ENCODE peak calls at places on chromosomes 12 and 14, in nine cellular contexts. Q is GM10248, G is adrenal gland, U is fibroblast of pulmonary artery, E is AG04450, K is lower leg skin, D is psoas muscle, F is cardiac fibroblast, X is AG04449. R is an unnamed sample.

GRCh38 chr12:124524231-124524925 is 43.0 kb downstream of the NCOR2 start:
- DNase-seq in G (no peak), K (no peak), X (no peak), F (peak), D (no peak), U (peak), Q (no peak), E (peak), R (no peak)

GRCh38 chr12:50333441-50333840 is 50.1 kb upstream of the LIMA1 start:
- DNase-seq in G (no peak), K (no peak), Q (no peak), D (no peak), U (no peak), E (no peak), X (peak), F (no peak), R (no peak)

GRCh38 chr12:62582065-62582366 is 115.4 kb downstream of the MON2 start:
- DNase-seq in G (no peak), E (no peak), K (no peak), U (no peak), D (no peak), F (no peak), Q (no peak), X (no peak), R (no peak)

GRCh38 chr14:25116607-25117006 is 66.7 kb upstream of the STXBP6 start:
- DNase-seq in K (no peak), D (no peak), F (peak), E (no peak), G (no peak), U (no peak), X (no peak), Q (no peak), R (no peak)

GRCh38 chr14:104547998-104548700 is 31.4 kb upstream of the C14orf180 start:
- DNase-seq in D (no peak), E (no peak), G (no peak), U (no peak), K (no peak), Q (no peak), F (no peak), X (no peak), R (no peak)

GRCh38 chr14:50263321-50263720 is 31.9 kb upstream of the SOS2 start:
- DNase-seq in K (no peak), Q (no peak), U (no peak), X (no peak), D (no peak), E (no peak), F (no peak), G (no peak), R (no peak)

GRCh38 chr12:61525331-61525730 is 734.9 kb upstream of the USP15 start:
- DNase-seq in F (no peak), U (no peak), K (no peak), Q (no peak), G (no peak), D (no peak), E (no peak), X (no peak), R (no peak)

GRCh38 chr14:21723431-21724045 is 49.9 kb upstream of the OR4E1 start:
- DNase-seq in D (no peak), U (peak), Q (peak), F (peak), K (no peak), G (no peak), E (no peak), X (no peak), R (peak)

GRCh38 chr12:62933871-62934798 is 815 bp downstream of the PPM1H start:
- DNase-seq in G (peak), K (no peak), U (peak), E (no peak), F (peak), Q (peak), D (peak), X (no peak), R (peak)

GRCh38 chr14:76514599-76514998 is 138.7 kb downstream of the ESRRB start:
- DNase-seq in G (peak), U (peak), X (no peak), K (no peak), F (peak), D (no peak), E (no peak), Q (peak), R (peak)

GRCh38 chr12:131389051-131390013 is 321.6 kb upstream of the SFSWAP start:
- DNase-seq in G (no peak), U (no peak), X (no peak), D (no peak), E (no peak), Q (no peak), F (no peak), K (no peak), R (no peak)

GRCh38 chr14:26174395-26174794 is 423.4 kb downstream of the NOVA1 start:
- DNase-seq in K (no peak), G (no peak), F (peak), D (no peak), Q (no peak), U (no peak), X (no peak), E (no peak), R (no peak)

GRCh38 chr12:114671664-114672476 is 12.1 kb downstream of the TBX3 start:
- DNase-seq in G (peak), D (no peak), X (no peak), K (no peak), E (no peak), U (no peak), Q (no peak), F (peak), R (no peak)

GRCh38 chr14:36662543-36663403 is 1.1 kb downstream of the PAX9 start:
- DNase-seq in X (no peak), E (no peak), D (peak), Q (peak), K (no peak), F (no peak), U (no peak), G (no peak), R (peak)

GRCh38 chr14:72549026-72549425 is 344.9 kb downstream of the DPF3 start:
- DNase-seq in U (no peak), Q (no peak), G (no peak), F (no peak), K (no peak), E (no peak), X (no peak), D (no peak), R (no peak)

GRCh38 chr14:49957089-49957852 is 64.4 kb downstream of the ARF6 start:
- DNase-seq in X (no peak), U (no peak), K (no peak), Q (no peak), D (no peak), G (no peak), F (no peak), E (no peak), R (no peak)

GRCh38 chr12:3777206-3777809 is 24.4 kb upstream of the CRACR2A start:
- DNase-seq in U (peak), G (peak), K (no peak), Q (peak), X (no peak), D (no peak), F (peak), E (peak), R (peak)

GRCh38 chr12:56377310-56377988 is 14.8 kb upstream of the APOF start:
- DNase-seq in G (no peak), D (no peak), F (peak), U (peak), X (no peak), K (no peak), Q (no peak), E (no peak), R (no peak)

GRCh38 chr14:105465209-105466031 is 9.2 kb upstream of the CRIP2 start:
- DNase-seq in U (no peak), E (no peak), F (no peak), G (no peak), D (no peak), X (no peak), Q (no peak), K (no peak), R (no peak)

GRCh38 chr12:114672817-114673168 is 11.2 kb downstream of the TBX3 start:
- DNase-seq in G (peak), F (no peak), U (no peak), X (no peak), D (no peak), Q (no peak), E (no peak), K (no peak), R (no peak)

GRCh38 chr14:92658160-92658559 is 90.3 kb downstream of the LGMN start:
- DNase-seq in E (no peak), K (no peak), X (no peak), F (no peak), G (no peak), Q (no peak), U (no peak), D (no peak), R (no peak)

GRCh38 chr12:66916189-66916588 is 237.3 kb upstream of the GRIP1 start:
- DNase-seq in E (no peak), K (no peak), D (no peak), F (no peak), G (no peak), U (no peak), Q (no peak), X (no peak), R (no peak)

GRCh38 chr12:108966378-108967151 is 54.3 kb downstream of the SVOP start:
- DNase-seq in D (peak), K (no peak), U (no peak), G (no peak), Q (no peak), X (no peak), F (no peak), E (no peak), R (no peak)

GRCh38 chr12:56688129-56688845 is at the start of gene PTGES3:
- DNase-seq in K (peak), X (peak), E (peak), F (peak), G (peak), U (peak), Q (peak), D (peak), R (peak)

GRCh38 chr14:64755661-64756265 is 51.5 kb downstream of the PLEKHG3 start:
- DNase-seq in F (peak), D (no peak), U (peak), E (no peak), K (peak), X (no peak), G (no peak), Q (no peak), R (no peak)

GRCh38 chr14:74246561-74246960 is 7.3 kb downstream of the VSX2 start:
- DNase-seq in K (no peak), D (no peak), Q (no peak), X (no peak), G (no peak), F (no peak), E (no peak), U (no peak), R (no peak)

GRCh38 chr12:131793623-131794022 is 34.6 kb upstream of the MMP17 start:
- DNase-seq in Q (no peak), E (no peak), F (peak), U (peak), X (no peak), D (no peak), G (no peak), K (no peak), R (no peak)

GRCh38 chr14:69093551-69094421 is 59.1 kb downstream of the DCAF5 start:
- DNase-seq in E (no peak), U (peak), G (no peak), Q (no peak), K (no peak), F (peak), X (no peak), D (no peak), R (no peak)

DNA sequence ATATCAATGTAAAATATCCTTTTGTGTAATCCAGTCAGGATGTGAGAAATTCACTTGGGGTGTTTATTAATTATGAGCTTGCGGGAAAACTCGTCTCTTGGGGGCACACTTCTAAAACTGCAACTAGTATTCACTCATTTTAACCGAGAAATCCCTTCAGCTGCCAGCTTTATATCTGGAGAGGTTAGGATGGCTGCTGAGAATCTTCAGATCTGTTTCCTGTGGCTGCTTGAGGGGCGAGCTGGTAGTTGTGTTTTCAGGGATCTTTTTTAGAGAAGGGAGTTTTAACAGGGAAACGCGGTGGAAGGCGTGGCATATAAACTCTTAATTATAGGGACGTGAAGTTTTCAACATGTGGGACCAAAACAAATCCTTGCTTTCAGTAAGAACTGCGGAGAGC is 833 bp downstream of the PPFIBP1 start:
- DNase-seq in K (no peak), X (no peak), U (peak), E (no peak), F (peak), G (peak), Q (no peak), D (no peak), R (no peak)
- TF ChIP-seq CTCF in K (no peak), X (no peak), U (peak), E (peak), F (no peak), G (peak), Q (peak), D (no peak), R (no peak)

GRCh38 chr14:53963491-53964227 is 7.0 kb upstream of the BMP4 start:
- DNase-seq in D (no peak), Q (no peak), E (no peak), U (peak), G (peak), X (no peak), K (peak), F (no peak), R (no peak)
- TF ChIP-seq CTCF in D (peak), Q (no peak), E (peak), U (peak), G (peak), X (peak), K (no peak), F (peak), R (peak)

GRCh38 chr12:126346087-126346486 is 1280.9 kb downstream of the AACS start:
- DNase-seq in X (no peak), K (no peak), U (no peak), E (no peak), Q (no peak), G (no peak), D (no peak), F (no peak), R (no peak)

GRCh38 chr12:126343352-126343751 is 1278.1 kb downstream of the AACS start:
- DNase-seq in Q (no peak), D (no peak), E (no peak), U (no peak), F (no peak), G (no peak), K (no peak), X (no peak), R (no peak)

GRCh38 chr12:126349383-126349782 is 1284.1 kb downstream of the AACS start:
- DNase-seq in Q (no peak), D (no peak), F (no peak), G (no peak), U (no peak), K (no peak), E (no peak), X (no peak), R (no peak)

GRCh38 chr12:126342866-126343265 is 1277.6 kb downstream of the AACS start:
- DNase-seq in D (no peak), U (no peak), F (no peak), Q (no peak), K (no peak), E (no peak), G (no peak), X (no peak), R (no peak)

GRCh38 chr12:126347421-126347820 is 1282.2 kb downstream of the AACS start:
- DNase-seq in F (no peak), D (no peak), E (no peak), Q (no peak), K (no peak), X (no peak), U (peak), G (no peak), R (no peak)
- TF ChIP-seq CTCF in F (peak), D (no peak), E (no peak), Q (no peak), K (no peak), X (no peak), U (peak), G (no peak), R (no peak)

DNA sequence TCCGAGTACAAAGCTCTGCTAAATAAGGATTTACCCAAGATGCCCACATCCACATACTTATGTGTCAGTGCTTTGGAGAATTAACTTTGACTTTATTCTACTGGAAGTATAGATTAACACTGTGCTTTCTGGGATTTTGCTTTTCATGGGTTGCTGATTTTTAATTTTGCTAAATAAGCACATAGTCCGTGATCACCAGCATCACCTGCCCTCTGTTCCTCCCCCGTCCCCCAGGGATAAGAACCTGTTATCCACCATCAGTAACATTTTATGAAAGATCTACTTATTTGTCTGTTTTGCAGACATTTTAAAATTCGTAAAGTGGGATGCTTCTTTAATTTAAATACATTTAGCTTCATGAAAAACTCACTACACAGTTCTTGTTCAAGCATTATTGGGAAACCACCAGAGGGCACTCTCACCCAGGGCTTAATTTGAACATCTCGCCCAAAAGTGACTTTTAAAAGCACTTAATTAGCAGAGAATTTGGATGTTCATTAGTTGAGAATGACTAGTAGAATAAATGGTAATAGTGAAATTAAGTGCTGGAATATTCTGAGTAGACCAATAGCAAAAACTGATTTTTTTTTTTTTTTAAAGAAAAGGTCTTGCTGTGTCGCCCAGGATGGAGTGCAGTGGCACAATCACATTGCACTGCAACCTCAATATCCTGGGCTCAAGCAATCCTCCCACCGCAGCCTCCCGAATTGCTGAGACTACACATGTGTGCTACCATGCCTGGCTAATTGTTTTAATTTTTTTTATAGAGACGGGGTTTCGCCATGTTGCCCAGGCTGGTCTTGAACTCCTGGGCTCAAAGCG is 35.7 kb downstream of the MRPL42 start:
- DNase-seq in D (no peak), Q (no peak), F (peak), X (no peak), G (peak), U (peak), E (no peak), K (peak), R (no peak)
- TF ChIP-seq CTCF in D (peak), Q (peak), F (peak), X (peak), G (peak), U (peak), E (peak), K (peak), R (peak)